ENCODE peak calls at places on chromosomes 3 and 15, in seven cellular contexts. Y is H9, N is neuronal stem cell, W is mesendoderm, H is IMR-90, U is trophoblast cell, L is H1. A is an unnamed sample.

GRCh38 chr15:58758141-58758540 is 8.6 kb upstream of the ADAM10 start:
- DNase-seq in Y (no peak), N (no peak), W (no peak), U (peak; percentile 44), H (peak; percentile 33), L (no peak), A (peak; percentile 31)

GRCh38 chr15:76149291-76149910 is 89.6 kb downstream of the TMEM266 start:
- DNase-seq in U (peak; percentile 33), W (no peak), L (no peak), H (peak; percentile 67), N (no peak), Y (no peak), A (peak; percentile 5)

GRCh38 chr3:184786271-184787010 is 25.5 kb upstream of the VPS8 start:
- DNase-seq in L (no peak), N (no peak), U (no peak), Y (no peak), W (no peak), H (peak; percentile 92), A (peak; percentile 73)

GRCh38 chr3:133211449-133211848 is 173.3 kb downstream of the TMEM108 start:
- DNase-seq in U (no peak), L (peak; percentile 31), Y (peak; percentile 59), W (peak; percentile 54), H (no peak), N (no peak), A (peak; percentile 2)

GRCh38 chr3:63588897-63589296 is 63.6 kb upstream of the SNTN start:
- DNase-seq in W (no peak), U (peak; percentile 59), Y (no peak), L (no peak), H (no peak), N (no peak), A (no peak)

GRCh38 chr3:20140881-20141280 is 45.1 kb downstream of the SGO1 start:
- DNase-seq in U (no peak), W (no peak), Y (no peak), L (no peak), H (no peak), N (no peak), A (no peak)

GRCh38 chr15:74651251-74651741 is 35.7 kb downstream of the CLK3 start:
- DNase-seq in W (no peak), U (no peak), H (no peak), Y (no peak), N (no peak), L (no peak), A (no peak)

GRCh38 chr3:127847236-127847720 is 25.0 kb upstream of the MGLL start:
- DNase-seq in U (no peak), L (no peak), H (no peak), Y (no peak), N (no peak), W (no peak), A (no peak)

GRCh38 chr3:140089403-140090072 is 154.6 kb downstream of the CLSTN2 start:
- DNase-seq in U (no peak), H (no peak), Y (no peak), N (no peak), W (no peak), L (no peak), A (no peak)

GRCh38 chr3:53941945-53942344 is 50.3 kb upstream of the SELENOK start:
- DNase-seq in W (peak; percentile 19), H (no peak), N (no peak), U (peak; percentile 27), Y (no peak), L (no peak), A (no peak)

GRCh38 chr3:112056451-112056929 is 22.0 kb downstream of the TMPRSS7 start:
- DNase-seq in Y (no peak), H (peak; percentile 92), L (no peak), U (no peak), N (no peak), W (no peak), A (peak; percentile 56)

GRCh38 chr3:52447512-52448355 is 2.8 kb upstream of the SEMA3G start:
- DNase-seq in U (no peak), H (no peak), L (no peak), W (no peak), Y (peak; percentile 21), N (no peak), A (no peak)

GRCh38 chr15:101183226-101183925 is 68.5 kb downstream of the CHSY1 start:
- DNase-seq in H (peak; percentile 86), Y (no peak), L (no peak), N (no peak), U (peak; percentile 75), W (no peak), A (no peak)

GRCh38 chr3:150329408-150329807 is 78.7 kb upstream of the TSC22D2 start:
- DNase-seq in Y (no peak), U (no peak), N (no peak), L (no peak), W (no peak), H (no peak), A (no peak)

GRCh38 chr15:81239190-81239589 is 42.5 kb downstream of the IL16 start:
- DNase-seq in W (no peak), U (no peak), H (peak; percentile 41), N (no peak), L (no peak), Y (no peak), A (no peak)

GRCh38 chr3:26280517-26280916 is 342.1 kb upstream of the LRRC3B start:
- DNase-seq in H (no peak), U (no peak), N (no peak), Y (no peak), L (no peak), W (peak; percentile 50), A (no peak)

GRCh38 chr3:141894524-141895176 is 18.2 kb downstream of the ATP1B3 start:
- DNase-seq in L (no peak), H (peak; percentile 92), W (no peak), N (no peak), U (peak; percentile 92), Y (no peak), A (peak; percentile 91)

GRCh38 chr3:158808697-158809096 is 6.8 kb downstream of the MFSD1 start:
- DNase-seq in U (no peak), Y (no peak), L (no peak), W (peak; percentile 32), H (peak; percentile 85), N (no peak), A (peak; percentile 77)

GRCh38 chr15:50137330-50137761 is 18.3 kb upstream of the ATP8B4 start:
- DNase-seq in Y (no peak), H (peak; percentile 99), L (no peak), N (no peak), W (no peak), U (peak; percentile 98), A (peak; percentile 99)

GRCh38 chr3:31948255-31948654 is 32.8 kb downstream of the OSBPL10 start:
- DNase-seq in N (no peak), L (no peak), U (no peak), Y (no peak), W (no peak), H (no peak), A (no peak)

GRCh38 chr3:31945738-31946052 is 35.4 kb downstream of the OSBPL10 start:
- DNase-seq in L (no peak), N (no peak), Y (no peak), W (no peak), H (peak; percentile 73), U (peak; percentile 39), A (no peak)

GRCh38 chr3:31943041-31943440 is 38.0 kb downstream of the OSBPL10 start:
- DNase-seq in N (no peak), L (no peak), W (no peak), U (no peak), H (no peak), Y (no peak), A (no peak)

GRCh38 chr3:31947671-31948091 is 33.4 kb downstream of the OSBPL10 start:
- DNase-seq in Y (no peak), N (no peak), U (peak; percentile 80), L (no peak), H (no peak), W (peak; percentile 73), A (no peak)

GRCh38 chr3:31946484-31947081 is 34.5 kb downstream of the OSBPL10 start:
- DNase-seq in N (no peak), Y (no peak), U (peak; percentile 60), L (no peak), H (no peak), W (peak; percentile 41), A (no peak)
- H3K4ac ChIP-seq in N (no peak overlapping the region), Y (no peak overlapping the region), U (peak overlapping the region; percentile 70), L (no peak overlapping the region), H (no peak overlapping the region), W (no peak overlapping the region), A (no peak overlapping the region)

DNA sequence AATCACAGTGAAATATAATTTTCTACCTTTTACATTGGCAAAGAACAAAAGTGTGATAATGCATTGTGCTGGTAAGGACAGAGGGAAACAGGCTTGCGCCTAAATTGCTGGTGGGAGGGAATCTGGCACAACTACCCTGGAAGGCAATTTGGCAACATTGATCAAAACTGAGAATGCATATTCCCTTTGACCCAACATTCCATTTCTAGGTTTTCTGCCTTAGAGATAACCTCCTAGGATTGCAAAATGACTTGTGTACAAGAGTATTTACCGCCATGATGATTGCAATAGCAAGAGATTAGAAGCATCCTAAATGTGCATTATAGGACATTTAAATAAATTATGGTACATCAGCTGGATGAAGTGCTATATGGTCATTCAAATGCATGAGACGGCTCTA is 249.6 kb upstream of the TLE3 start:
- DNase-seq in H (no peak), W (no peak), Y (no peak), N (no peak), L (no peak), U (peak; percentile 91), A (no peak)
- H2AK5ac ChIP-seq in H (no peak overlapping the region), W (no peak overlapping the region), Y (no peak overlapping the region), N (no peak overlapping the region), L (no peak overlapping the region), U (no peak overlapping the region), A (no peak overlapping the region)

DNA sequence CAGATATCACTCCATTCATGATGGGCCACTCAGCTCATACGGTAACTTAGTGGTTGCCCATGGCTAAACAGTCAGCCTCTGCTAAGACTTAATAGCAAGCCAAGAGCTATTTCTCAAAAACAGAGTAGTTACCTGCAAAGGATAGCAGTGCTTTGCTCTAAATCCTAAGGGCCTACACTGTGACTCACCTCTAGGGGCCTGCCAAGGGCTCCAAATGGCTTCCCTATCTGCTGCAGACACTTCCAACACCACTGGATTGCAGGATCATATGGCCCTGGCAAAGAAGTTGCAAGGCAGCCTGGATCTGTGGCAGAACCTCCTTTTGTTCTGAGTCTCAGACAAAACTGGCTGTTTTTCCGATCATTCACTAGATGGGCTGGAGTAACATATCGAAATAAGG is 17.8 kb downstream of the CGGBP1 start:
- DNase-seq in L (no peak), W (peak; percentile 44), H (no peak), Y (peak; percentile 40), N (no peak), U (peak; percentile 9), A (no peak)
- H2BK120ac ChIP-seq in L (no peak overlapping the region), W (no peak overlapping the region), H (no peak overlapping the region), Y (no peak overlapping the region), N (no peak overlapping the region), U (no peak overlapping the region), A (no peak overlapping the region)

GRCh38 chr3:114666613-114667012 is 372.8 kb downstream of the TIGIT start:
- DNase-seq in U (no peak), W (no peak), L (no peak), H (no peak), N (no peak), Y (no peak), A (no peak)

GRCh38 chr3:114660124-114660523 is 366.3 kb downstream of the TIGIT start:
- DNase-seq in N (no peak), W (no peak), L (no peak), Y (no peak), H (peak; percentile 75), U (no peak), A (no peak)

GRCh38 chr3:114660808-114661207 is 367.0 kb downstream of the TIGIT start:
- DNase-seq in H (no peak), W (no peak), U (no peak), L (no peak), N (no peak), Y (no peak), A (no peak)

GRCh38 chr3:114668099-114668498 is 374.3 kb downstream of the TIGIT start:
- DNase-seq in U (no peak), N (no peak), L (no peak), Y (no peak), H (no peak), W (no peak), A (peak; percentile 22)

GRCh38 chr3:114664006-114664405 is 370.2 kb downstream of the TIGIT start:
- DNase-seq in H (no peak), W (no peak), Y (no peak), L (no peak), U (no peak), N (no peak), A (no peak)
- H3K4ac ChIP-seq in H (no peak overlapping the region), W (no peak overlapping the region), Y (no peak overlapping the region), L (no peak overlapping the region), U (no peak overlapping the region), N (no peak overlapping the region), A (no peak overlapping the region)